ENCODE peak calls at places on chromosomes 1 and 21, in nine cellular contexts. L is fibroblast of lung; Q is CD8-positive, alpha-beta T cell; F is upper lobe of right lung; W is iPS DF 6.9; U is ovary; A is gastrocnemius medialis; J is spleen; O is left ventricle myocardium inferior. G is an unnamed sample.

GRCh38 chr1:59015708-59016107 is 231.9 kb upstream of the JUN start:
- DNase-seq in L (peak; percentile 85), Q (no peak), F (no peak), W (no peak), U (no peak), A (no peak), J (no peak), O (no peak), G (peak; percentile 81)

GRCh38 chr1:82318921-82319320 is 518.2 kb downstream of the ADGRL2 start:
- DNase-seq in L (peak; percentile 14), Q (no peak), F (no peak), W (no peak), U (no peak), A (no peak), J (no peak), O (no peak), G (no peak)

GRCh38 chr1:183159960-183160359 is 26.1 kb upstream of the LAMC2 start:
- DNase-seq in L (peak; percentile 87), Q (no peak), F (peak; percentile 87), W (no peak), U (no peak), A (no peak), J (no peak), O (no peak), G (peak; percentile 99)

GRCh38 chr1:160293020-160293968 is 8.4 kb upstream of the PEX19 start:
- DNase-seq in L (no peak), Q (no peak), F (no peak), W (no peak), U (no peak), A (peak; percentile 22), J (no peak), O (no peak), G (no peak)

GRCh38 chr1:32659581-32659980 is 8.6 kb downstream of the RBBP4 start:
- DNase-seq in L (no peak), Q (no peak), F (no peak), W (no peak), U (no peak), A (no peak), J (no peak), O (no peak), G (no peak)

GRCh38 chr21:22855581-22855980 is 1857.4 kb downstream of the NCAM2 start:
- DNase-seq in L (no peak), Q (no peak), F (no peak), W (no peak), U (no peak), A (no peak), J (no peak), O (no peak), G (no peak)

GRCh38 chr1:31658721-31659120 is 14.0 kb upstream of the PEF1 start:
- DNase-seq in L (peak; percentile 47), Q (no peak), F (no peak), W (no peak), U (no peak), A (no peak), J (peak; percentile 37), O (no peak), G (no peak)

GRCh38 chr1:248144513-248145198 is at the start of gene OR2M5:
- DNase-seq in L (no peak), Q (no peak), F (no peak), W (no peak), U (no peak), A (no peak), J (no peak), O (no peak), G (no peak)

GRCh38 chr1:112698366-112699310 is 8.3 kb downstream of the RHOC start:
- DNase-seq in L (no peak), Q (no peak), F (no peak), W (no peak), U (peak; percentile 68), A (peak; percentile 47), J (peak; percentile 76), O (no peak), G (no peak)

GRCh38 chr1:186295980-186296379 is 79.1 kb downstream of the TPR start:
- DNase-seq in L (peak; percentile 2), Q (no peak), F (no peak), W (no peak), U (no peak), A (no peak), J (no peak), O (no peak), G (no peak)

GRCh38 chr1:186292875-186293274 is 82.2 kb downstream of the TPR start:
- DNase-seq in L (no peak), Q (no peak), F (no peak), W (no peak), U (no peak), A (no peak), J (no peak), O (no peak), G (no peak)

GRCh38 chr1:186286615-186287317 is 88.3 kb downstream of the TPR start:
- DNase-seq in L (peak; percentile 20), Q (no peak), F (no peak), W (no peak), U (no peak), A (no peak), J (no peak), O (no peak), G (no peak)

GRCh38 chr1:186289943-186290560 is 85.0 kb downstream of the TPR start:
- DNase-seq in L (no peak), Q (no peak), F (no peak), W (no peak), U (no peak), A (no peak), J (no peak), O (no peak), G (no peak)
- H3K27ac ChIP-seq in L (no peak overlapping the region), Q (no peak overlapping the region), F (no peak overlapping the region), W (no peak overlapping the region), U (no peak overlapping the region), A (no peak overlapping the region), J (no peak overlapping the region), O (no peak overlapping the region), G (no peak overlapping the region)

DNA sequence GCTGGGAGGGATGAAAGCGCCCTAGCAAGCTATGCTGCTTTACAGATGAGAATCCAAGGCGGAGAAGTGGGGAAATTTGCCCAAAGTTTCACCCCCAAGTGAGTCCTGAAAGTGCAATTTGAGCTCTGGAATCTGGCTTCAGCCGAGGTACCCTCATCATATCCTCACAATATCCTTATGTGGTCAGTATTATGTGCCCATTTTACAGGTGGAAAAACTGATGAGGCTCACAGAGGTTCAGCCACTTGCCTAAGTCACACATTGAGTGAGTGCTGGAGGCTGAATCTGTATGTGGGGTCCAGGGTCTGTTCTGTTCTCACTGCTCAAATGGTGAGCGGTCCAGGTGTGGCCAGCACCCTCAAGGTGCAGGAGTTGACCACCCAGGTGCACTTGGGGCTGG is 85.3 kb downstream of the MATN1 start:
- DNase-seq in L (no peak), Q (no peak), F (peak; percentile 6), W (no peak), U (no peak), A (no peak), J (no peak), O (no peak), G (no peak)
- H3K36me3 ChIP-seq in L (no peaks in the 10 kb centered on the region), Q (no peaks in the 10 kb centered on the region), F (no peaks in the 10 kb centered on the region), W (no peaks in the 10 kb centered on the region), U (no peaks in the 10 kb centered on the region), A (no peaks in the 10 kb centered on the region), J (no peaks in the 10 kb centered on the region), O (no peaks in the 10 kb centered on the region), G (no peaks in the 10 kb centered on the region)

DNA sequence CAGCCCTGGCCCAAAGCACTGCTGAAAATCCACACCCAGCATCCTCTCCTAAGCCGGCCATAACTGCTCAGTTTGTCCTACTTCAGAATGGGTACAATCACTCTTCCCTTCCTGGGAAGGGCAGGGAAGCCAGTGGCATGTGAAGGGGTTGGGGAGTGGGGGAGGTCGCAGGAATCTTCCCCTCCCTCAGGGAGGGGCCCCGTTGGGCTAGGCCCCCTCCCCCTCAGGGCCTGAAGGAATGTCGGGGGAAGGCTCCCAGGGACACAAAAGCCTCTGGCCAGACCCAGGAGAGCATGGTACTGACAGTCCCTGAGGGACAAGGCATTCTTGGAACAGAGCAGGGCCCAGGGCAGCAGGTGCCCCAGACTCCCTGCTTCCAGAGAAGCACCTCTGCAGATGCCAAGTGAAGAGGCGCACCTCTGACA is 1.2 kb downstream of the ELOVL1 start:
- DNase-seq in L (peak; percentile 31), Q (no peak), F (no peak), W (no peak), U (no peak), A (no peak), J (no peak), O (no peak), G (no peak)
- H3K27ac ChIP-seq in L (peak overlapping the region; percentile 92), Q (peak overlapping the region; percentile 40), F (peak overlapping the region; percentile 96), W (no peak overlapping the region), U (peak overlapping the region; percentile 83), A (peak overlapping the region; percentile 94), J (peak overlapping the region; percentile 95), O (peak overlapping the region; percentile 98), G (peak overlapping the region; percentile 75)

DNA sequence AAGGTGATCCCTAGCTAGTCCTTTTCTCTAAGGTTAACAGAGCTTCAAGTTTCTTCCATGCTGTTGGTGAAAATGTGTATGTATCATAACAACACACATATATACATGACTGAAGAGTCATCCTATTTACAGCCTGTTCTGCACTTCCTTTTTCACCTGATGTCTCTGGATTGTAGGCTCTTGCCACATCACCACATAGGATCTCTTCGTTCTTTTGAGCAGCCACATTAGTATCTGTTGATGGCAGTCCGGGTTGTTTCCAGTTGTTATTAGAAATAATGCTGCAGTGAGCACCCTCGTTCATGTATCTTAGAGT is 19.7 kb downstream of the MRPL37 start:
- DNase-seq in L (no peak), Q (no peak), F (no peak), W (no peak), U (no peak), A (no peak), J (no peak), O (no peak), G (no peak)
- H3K36me3 ChIP-seq in L (peaks cover 22% of the 10 kb centered on the region), Q (peaks cover 46% of the 10 kb centered on the region), F (peaks cover 42% of the 10 kb centered on the region), W (peaks cover 40% of the 10 kb centered on the region), U (no peaks in the 10 kb centered on the region), A (peaks cover 42% of the 10 kb centered on the region), J (peaks cover 3% of the 10 kb centered on the region), O (peaks cover 38% of the 10 kb centered on the region), G (peaks cover 43% of the 10 kb centered on the region)